ENCODE peak calls at places on chromosomes 7 and 10, in eight cellular contexts. R, Z, L, T, I, Q, F and M are unnamed samples.

GRCh38 chr7:148556892-148557291 is 33.7 kb upstream of the C7orf33 start:
- DNase-seq in F (no peak), L (no peak), Q (no peak), Z (no peak), T (no peak), I (no peak), R (no peak), M (no peak)

GRCh38 chr7:84042110-84042539 is 152.5 kb downstream of the SEMA3A start:
- DNase-seq in Q (no peak), L (peak), I (no peak), F (peak), R (peak), T (no peak), Z (no peak), M (no peak)

GRCh38 chr7:104679085-104679484 is 334.9 kb upstream of the KMT2E start:
- DNase-seq in Q (no peak), I (no peak), F (no peak), Z (no peak), L (no peak), T (no peak), R (no peak), M (no peak)

GRCh38 chr7:50553973-50554372 is 11.2 kb downstream of the DDC start:
- DNase-seq in I (no peak), L (no peak), F (no peak), T (no peak), Q (no peak), Z (no peak), R (no peak), M (no peak)

GRCh38 chr10:22648547-22648961 is 65.8 kb downstream of the PIP4K2A start:
- DNase-seq in T (no peak), R (no peak), F (peak), L (no peak), Q (no peak), I (no peak), Z (no peak), M (no peak)

GRCh38 chr10:88813200-88813599 is 10.7 kb downstream of the LIPM start:
- DNase-seq in I (no peak), L (no peak), Q (no peak), T (no peak), Z (no peak), F (no peak), R (no peak), M (no peak)

GRCh38 chr7:28466885-28467284 is 54.6 kb downstream of the CREB5 start:
- DNase-seq in F (no peak), I (no peak), Z (no peak), R (no peak), T (no peak), Q (no peak), L (no peak), M (no peak)

GRCh38 chr7:41977165-41977651 is 259.8 kb downstream of the GLI3 start:
- DNase-seq in R (peak), L (peak), I (no peak), Q (no peak), T (no peak), Z (no peak), F (no peak), M (no peak)

GRCh38 chr10:100977436-100977835 is 8.1 kb downstream of the SEMA4G start:
- DNase-seq in T (no peak), F (no peak), R (no peak), I (no peak), L (no peak), Q (no peak), Z (no peak), M (no peak)

GRCh38 chr7:30888783-30889182 is 22.9 kb upstream of the AQP1 start:
- DNase-seq in F (peak), R (peak), Z (no peak), Q (no peak), T (peak), L (peak), I (no peak), M (no peak)

GRCh38 chr10:122505011-122505410 is 43.7 kb downstream of the HTRA1 start:
- DNase-seq in Q (no peak), F (no peak), R (no peak), L (no peak), Z (no peak), T (no peak), I (no peak), M (no peak)

GRCh38 chr7:87564290-87564963 is 36.3 kb downstream of the ABCB1 start:
- DNase-seq in R (no peak), Z (peak), F (no peak), T (peak), L (no peak), Q (no peak), I (no peak), M (no peak)

GRCh38 chr10:47176206-47176902 is 123.6 kb upstream of the GDF10 start:
- DNase-seq in F (no peak), T (no peak), R (no peak), I (no peak), Q (no peak), Z (no peak), L (no peak), M (no peak)